ENCODE peak calls at places on chromosomes 7 and 10, in nine cellular contexts. D, C, P, W, S, L, H, M and J are unnamed samples.

GRCh38 chr10:46096909-46097575 is 51.0 kb upstream of the MSMB start:
- DNase-seq in D (no peak), C (peak), P (no peak), W (no peak), S (no peak), L (no peak), H (no peak), M (no peak), J (peak)

GRCh38 chr7:129781128-129781855 is 169.8 kb downstream of the NRF1 start:
- DNase-seq in D (no peak), C (peak), P (peak), W (no peak), S (no peak), L (no peak), H (no peak), M (no peak), J (peak)

GRCh38 chr10:62374862-62375710 is 917 bp downstream of the ZNF365 start:
- DNase-seq in D (no peak), C (no peak), P (no peak), W (peak), S (no peak), L (no peak), H (peak), M (no peak), J (no peak)

GRCh38 chr7:74174606-74175082 is 488 bp downstream of the EIF4H start:
- DNase-seq in D (peak), C (peak), P (peak), W (peak), S (no peak), L (peak), H (no peak), M (peak), J (peak)

GRCh38 chr10:3754727-3755439 is 30.1 kb downstream of the KLF6 start:
- DNase-seq in D (no peak), C (no peak), P (peak), W (peak), S (no peak), L (no peak), H (no peak), M (no peak), J (no peak)

GRCh38 chr7:151999337-152000090 is 26.0 kb upstream of the GALNT11 start:
- DNase-seq in D (no peak), C (no peak), P (no peak), W (no peak), S (no peak), L (no peak), H (no peak), M (no peak), J (no peak)

GRCh38 chr10:53052765-53053164 is 280.2 kb upstream of the MBL2 start:
- DNase-seq in D (no peak), C (no peak), P (no peak), W (no peak), S (no peak), L (no peak), H (no peak), M (no peak), J (no peak)

GRCh38 chr10:5292196-5292735 is 72.5 kb upstream of the UCN3 start:
- DNase-seq in D (no peak), C (no peak), P (no peak), W (no peak), S (no peak), L (no peak), H (no peak), M (no peak), J (peak)

GRCh38 chr7:50821457-50821977 is 38.8 kb upstream of the GRB10 start:
- DNase-seq in D (no peak), C (no peak), P (no peak), W (peak), S (no peak), L (no peak), H (no peak), M (no peak), J (no peak)

GRCh38 chr10:28276384-28276783 is 26.5 kb downstream of the MPP7 start:
- DNase-seq in D (no peak), C (no peak), P (no peak), W (no peak), S (no peak), L (no peak), H (no peak), M (no peak), J (no peak)

GRCh38 chr10:65194131-65194530 is 1672.9 kb downstream of the REEP3 start:
- DNase-seq in D (no peak), C (no peak), P (no peak), W (peak), S (peak), L (no peak), H (no peak), M (no peak), J (no peak)

GRCh38 chr10:73182568-73182967 is 14.6 kb downstream of the FAM149B1 start:
- DNase-seq in D (no peak), C (no peak), P (no peak), W (no peak), S (no peak), L (no peak), H (no peak), M (no peak), J (no peak)

GRCh38 chr7:25496394-25497103 is 268.3 kb upstream of the NPVF start:
- DNase-seq in D (no peak), C (no peak), P (no peak), W (no peak), S (no peak), L (no peak), H (peak), M (no peak), J (peak)